ENCODE peak calls at places on chromosomes 7 and 10, in nine cellular contexts. A is NCI-H1417; S is GF-D8; V is Peyer's patch; E is NCI-H1105 treated with DMSO at 0.1 percent for 48 hours; Q is HuH-7.5; T is stimulated activated CD4-positive, alpha-beta T cell treated with anti-CD3 and anti-CD28 coated beads, Interleukin-4, amount 100 ng/mL, for 1 hour; X is ACHN; U is nephron progenitor cell. Z is an unnamed sample.

GRCh38 chr7:143299840-143300239 is 11.7 kb downstream of the CASP2 start:
- DNase-seq in E (peak), T (peak), Q (peak), V (peak), A (peak), U (peak), X (peak), S (no peak), Z (peak)

GRCh38 chr10:120607016-120607709 is 150.1 kb downstream of the PLPP4 start:
- DNase-seq in A (no peak), T (no peak), E (no peak), X (peak), S (no peak), U (no peak), V (no peak), Q (no peak), Z (no peak)

GRCh38 chr7:78677391-78677790 is 776.1 kb downstream of the MAGI2 start:
- DNase-seq in A (no peak), E (no peak), T (no peak), X (no peak), Q (no peak), S (no peak), V (no peak), U (no peak), Z (no peak)

GRCh38 chr10:11225935-11226334 is 208.3 kb downstream of the CELF2 start:
- DNase-seq in A (no peak), X (no peak), V (peak), U (no peak), Q (no peak), T (peak), E (no peak), S (peak), Z (peak)

GRCh38 chr10:11654659-11655058 is 43.2 kb upstream of the USP6NL start:
- DNase-seq in A (no peak), V (no peak), S (no peak), E (no peak), Q (no peak), X (no peak), U (no peak), T (no peak), Z (no peak)

GRCh38 chr7:132690174-132690573 is 113.9 kb upstream of the PLXNA4 start:
- DNase-seq in S (no peak), E (no peak), A (no peak), X (no peak), T (no peak), U (no peak), Q (no peak), V (no peak), Z (no peak)

GRCh38 chr7:158272509-158273137 is 315.0 kb downstream of the PTPRN2 start:
- DNase-seq in X (no peak), E (no peak), T (no peak), Q (no peak), A (no peak), S (no peak), V (no peak), U (no peak), Z (no peak)

GRCh38 chr7:80783688-80784327 is 135.0 kb downstream of the SEMA3C start:
- DNase-seq in X (no peak), V (no peak), S (no peak), E (no peak), T (no peak), A (no peak), U (no peak), Q (no peak), Z (no peak)

GRCh38 chr7:1887251-1887650 is 217.2 kb downstream of the ELFN1 start:
- DNase-seq in T (no peak), S (no peak), A (no peak), E (no peak), U (no peak), Q (no peak), X (no peak), V (no peak), Z (no peak)

GRCh38 chr10:45505336-45505735 is 131.3 kb downstream of the ALOX5 start:
- DNase-seq in Q (no peak), E (peak), U (no peak), V (no peak), S (no peak), A (no peak), T (no peak), X (no peak), Z (no peak)

GRCh38 chr10:35316346-35316967 is 19.9 kb upstream of the CCNY start:
- DNase-seq in E (no peak), U (no peak), Q (no peak), V (no peak), S (no peak), A (no peak), X (no peak), T (no peak), Z (no peak)

GRCh38 chr7:17436126-17436525 is 137.7 kb downstream of the AHR start:
- DNase-seq in V (no peak), X (no peak), T (no peak), Q (no peak), U (no peak), S (no peak), E (no peak), A (no peak), Z (no peak)

GRCh38 chr7:118104812-118105441 is 79.0 kb upstream of the LSM8 start:
- DNase-seq in V (no peak), A (peak), Q (no peak), X (peak), E (peak), T (no peak), S (no peak), U (no peak), Z (no peak)

GRCh38 chr7:29445736-29446135 is 117.9 kb upstream of the PRR15 start:
- DNase-seq in T (no peak), Q (no peak), V (no peak), A (no peak), E (no peak), X (no peak), S (no peak), U (no peak), Z (no peak)

GRCh38 chr7:542935-543789 is 23.5 kb upstream of the PDGFA start:
- DNase-seq in X (peak), E (no peak), Q (no peak), V (no peak), U (no peak), T (no peak), A (no peak), S (no peak), Z (no peak)

GRCh38 chr10:109727436-109727835 is 195.9 kb downstream of the XPNPEP1 start:
- DNase-seq in V (no peak), U (no peak), E (no peak), X (no peak), A (no peak), T (no peak), S (no peak), Q (no peak), Z (no peak)

GRCh38 chr7:7972128-7972527 is 3.5 kb downstream of the GLCCI1 start:
- DNase-seq in E (peak), A (peak), X (peak), T (no peak), U (peak), V (no peak), Q (no peak), S (no peak), Z (no peak)

GRCh38 chr10:72542396-72542815 is 83.5 kb downstream of the MICU1 start:
- DNase-seq in A (no peak), Q (no peak), E (no peak), U (no peak), V (no peak), X (no peak), T (no peak), S (no peak), Z (no peak)

GRCh38 chr10:128274938-128275337 is 148.7 kb upstream of the MKI67 start:
- DNase-seq in A (no peak), Q (no peak), E (peak), U (no peak), T (no peak), S (no peak), X (no peak), V (no peak), Z (peak)

GRCh38 chr7:50507898-50508470 is 57.2 kb downstream of the DDC start:
- DNase-seq in Q (no peak), U (no peak), S (no peak), V (no peak), E (no peak), A (no peak), T (no peak), X (no peak), Z (no peak)

GRCh38 chr10:71258446-71259145 is 46.2 kb downstream of the UNC5B start:
- DNase-seq in X (no peak), Q (no peak), T (no peak), E (no peak), A (no peak), V (no peak), S (no peak), U (no peak), Z (no peak)

GRCh38 chr7:51121945-51122425 is 194.6 kb downstream of the COBL start:
- DNase-seq in U (peak), V (no peak), X (no peak), A (no peak), Q (no peak), S (no peak), E (no peak), T (no peak), Z (no peak)

GRCh38 chr7:141700848-141701371 is 1.1 kb downstream of the DENND11 start:
- DNase-seq in T (no peak), Q (peak), S (no peak), U (peak), V (peak), A (peak), X (peak), E (peak), Z (no peak)

Z was measured in mucosa of descending colon.